ENCODE peak calls at places on chromosomes 13 and 19, in eight cellular contexts. E is stimulated activated CD8-positive, alpha-beta memory T cell treated with anti-CD3 and anti-CD28 coated beads, Interleukin-2, amount 100 ng/mL, for 1 hour; Y is immature natural killer cell; N is body of pancreas; P is NCI-H1105; V is fibroblast of lung; W is T1000; J is occipital lobe. S is an unnamed sample.

GRCh38 chr13:30577381-30577780 is 40.3 kb upstream of the USPL1 start:
- DNase-seq in W (peak; percentile 50), P (no peak), J (no peak), V (peak; percentile 83), N (peak; percentile 22), Y (peak; percentile 58), E (peak; percentile 15), S (no peak)

GRCh38 chr19:10124429-10124828 is 4.7 kb upstream of the EIF3G start:
- DNase-seq in V (no peak), P (no peak), N (no peak), E (no peak), J (no peak), Y (no peak), W (no peak), S (no peak)

GRCh38 chr13:58655086-58655485 is 1023.5 kb downstream of the PCDH17 start:
- DNase-seq in N (no peak), W (no peak), V (no peak), J (no peak), P (no peak), E (no peak), Y (no peak), S (no peak)

GRCh38 chr19:46069841-46070341 is 29.1 kb upstream of the IGFL4 start:
- DNase-seq in E (no peak), W (no peak), J (no peak), Y (no peak), N (no peak), P (peak; percentile 19), V (peak; percentile 96), S (no peak)

GRCh38 chr19:5960005-5961001 is 17.6 kb downstream of the RANBP3 start:
- DNase-seq in J (no peak), P (no peak), V (no peak), Y (no peak), W (no peak), N (peak; percentile 76), E (no peak), S (no peak)

GRCh38 chr13:110521946-110522345 is 39.6 kb downstream of the RAB20 start:
- DNase-seq in V (no peak), N (peak; percentile 55), P (no peak), E (no peak), Y (no peak), W (no peak), J (no peak), S (no peak)

GRCh38 chr19:7507884-7508283 is 8.0 kb upstream of the ZNF358 start:
- DNase-seq in P (no peak), E (no peak), J (no peak), Y (no peak), V (peak; percentile 85), N (peak; percentile 71), W (peak; percentile 85), S (no peak)

GRCh38 chr13:80551650-80552497 is 210.9 kb upstream of the SPRY2 start:
- DNase-seq in Y (no peak), W (no peak), N (no peak), E (no peak), V (peak; percentile 60), J (no peak), P (no peak), S (no peak)

S was measured in germinal center.